ENCODE peak calls at places on chromosomes 11 and 22, in ten cellular contexts. S, R, B, C, T, G, Y, H, M and L are unnamed samples. For H3K4me1, the result is how much of the 10 kb centered on the place peaks cover.

GRCh38 chr11:132844956-132845355 is 687.3 kb downstream of the OPCML start:
- DNase-seq in C (no peak), G (no peak), T (no peak), Y (no peak), H (no peak), B (no peak), S (no peak), M (no peak), R (no peak), L (no peak)

GRCh38 chr11:100739636-100740035 is 52.5 kb downstream of the ARHGAP42 start:
- DNase-seq in R (no peak), B (no peak), Y (no peak), T (no peak), C (no peak), M (peak), G (no peak), S (no peak), H (no peak), L (no peak)

GRCh38 chr11:55967914-55968313 is 1.8 kb downstream of the OR10AG1 start:
- DNase-seq in T (no peak), G (no peak), R (no peak), S (no peak), Y (no peak), C (no peak), B (no peak), M (no peak), H (no peak), L (no peak)

GRCh38 chr22:21819183-21819770 is 48.2 kb downstream of the MAPK1 start:
- DNase-seq in Y (no peak), S (no peak), G (no peak), M (no peak), B (no peak), R (no peak), H (no peak), T (no peak), C (no peak), L (no peak)

GRCh38 chr22:38788016-38788415 is 5.9 kb downstream of the DNAL4 start:
- DNase-seq in B (no peak), R (no peak), G (no peak), C (no peak), M (peak), T (no peak), S (no peak), H (no peak), Y (no peak), L (no peak)

GRCh38 chr11:35138606-35138948 is 394 bp upstream of the CD44 start:
- DNase-seq in H (no peak), R (no peak), G (no peak), C (no peak), S (no peak), T (no peak), M (no peak), B (no peak), Y (no peak), L (no peak)

GRCh38 chr22:50473088-50473487 is 1.7 kb downstream of the SBF1 start:
- DNase-seq in R (no peak), B (peak), T (no peak), M (no peak), H (peak), S (peak), G (no peak), Y (no peak), C (peak), L (no peak)

GRCh38 chr11:119310682-119311052 is 6.3 kb downstream of the MCAM start:
- DNase-seq in B (no peak), Y (no peak), R (no peak), S (no peak), C (no peak), T (no peak), H (no peak), M (no peak), G (no peak), L (no peak)

GRCh38 chr11:79396001-79396400 is 44.8 kb downstream of the TENM4 start:
- DNase-seq in S (no peak), Y (no peak), C (no peak), B (no peak), G (no peak), R (no peak), H (no peak), T (no peak), M (no peak), L (no peak)

GRCh38 chr11:1568451-1568911 is 3.6 kb downstream of the DUSP8 start:
- DNase-seq in R (no peak), G (no peak), H (peak), Y (no peak), B (peak), T (no peak), S (no peak), M (peak), C (no peak), L (no peak)

GRCh38 chr22:38873469-38874411 is 1.7 kb upstream of the CBX6 start:
- DNase-seq in M (no peak), H (no peak), R (no peak), Y (no peak), T (no peak), S (no peak), G (no peak), C (no peak), B (no peak), L (no peak)

GRCh38 chr22:42913874-42914510 is 56.9 kb upstream of the ARFGAP3 start:
- DNase-seq in S (peak), Y (no peak), B (no peak), T (no peak), M (peak), C (no peak), G (no peak), H (no peak), R (peak), L (no peak)

GRCh38 chr22:42914511-42915076 is 57.5 kb upstream of the ARFGAP3 start:
- DNase-seq in C (no peak), B (no peak), G (no peak), S (no peak), T (no peak), H (no peak), Y (no peak), M (peak), R (peak), L (no peak)

GRCh38 chr22:42918500-42918899 is 61.4 kb upstream of the ARFGAP3 start:
- DNase-seq in M (no peak), C (no peak), H (no peak), B (no peak), G (no peak), T (no peak), R (no peak), S (no peak), Y (no peak), L (no peak)

GRCh38 chr22:42919199-42919598 is 62.1 kb upstream of the ARFGAP3 start:
- DNase-seq in T (no peak), B (no peak), Y (no peak), R (no peak), M (no peak), S (no peak), C (no peak), H (no peak), G (no peak), L (no peak)

DNA sequence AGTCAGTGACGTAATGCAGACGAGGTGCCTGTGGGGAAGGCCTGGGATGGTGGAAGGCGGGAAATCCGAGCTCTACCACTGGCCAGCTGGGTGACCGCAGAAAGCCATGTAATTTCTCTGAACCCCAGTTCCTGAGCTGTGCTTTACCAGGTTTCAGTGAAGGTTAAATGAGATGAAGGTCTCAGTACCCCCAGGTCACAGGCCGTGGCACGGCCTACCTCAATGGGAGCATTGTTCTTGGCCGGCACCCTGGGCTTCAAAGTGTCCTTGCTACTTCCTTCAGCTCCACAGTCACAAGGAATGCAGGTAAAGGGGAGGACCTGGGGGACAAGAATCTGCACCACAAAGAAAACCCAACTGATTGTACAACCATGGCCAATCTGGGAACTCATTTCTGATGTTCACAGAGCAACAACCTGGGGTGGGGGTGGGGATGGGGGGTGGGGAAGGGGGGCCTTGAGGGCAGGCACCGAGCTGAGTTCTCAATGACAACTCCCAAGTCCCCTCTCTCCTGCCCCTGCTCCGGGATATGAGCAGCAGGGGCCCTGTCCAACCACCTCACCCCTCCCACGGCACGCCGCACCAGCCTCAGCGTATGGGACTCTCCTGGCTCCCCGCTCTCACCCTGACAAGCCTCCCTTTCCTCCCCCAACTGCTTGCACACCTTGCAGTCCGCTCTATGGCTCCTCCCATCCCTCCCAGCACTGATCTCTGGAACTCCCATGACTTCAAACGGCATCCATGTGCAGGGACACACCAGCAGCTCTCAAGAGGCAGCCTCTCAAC is 59.1 kb upstream of the ARFGAP3 start:
- DNase-seq in R (no peak), T (no peak), M (peak), Y (no peak), B (no peak), C (no peak), S (peak), H (no peak), G (no peak), L (no peak)
- H3K4me1 ChIP-seq in R (under half), T (under half), M (half or more), Y (under half), B (under half), C (half or more), S (under half), H (under half), G (half or more), L (half or more)

GRCh38 chr11:7523416-7524210 is 9.8 kb downstream of the PPFIBP2 start:
- DNase-seq in T (no peak), G (no peak), M (no peak), Y (no peak), R (no peak), S (peak), C (no peak), H (no peak), B (no peak), L (no peak)

GRCh38 chr11:7520011-7520942 is 6.5 kb downstream of the PPFIBP2 start:
- DNase-seq in G (no peak), M (no peak), R (no peak), T (no peak), H (no peak), B (no peak), Y (no peak), C (no peak), S (no peak), L (no peak)

GRCh38 chr11:7520981-7521487 is 7.2 kb downstream of the PPFIBP2 start:
- DNase-seq in H (no peak), S (no peak), B (no peak), R (no peak), T (no peak), M (no peak), Y (no peak), C (no peak), G (no peak), L (no peak)

GRCh38 chr11:7522106-7522505 is 8.3 kb downstream of the PPFIBP2 start:
- DNase-seq in H (no peak), B (no peak), G (no peak), C (no peak), R (no peak), S (no peak), M (no peak), T (no peak), Y (no peak), L (no peak)

DNA sequence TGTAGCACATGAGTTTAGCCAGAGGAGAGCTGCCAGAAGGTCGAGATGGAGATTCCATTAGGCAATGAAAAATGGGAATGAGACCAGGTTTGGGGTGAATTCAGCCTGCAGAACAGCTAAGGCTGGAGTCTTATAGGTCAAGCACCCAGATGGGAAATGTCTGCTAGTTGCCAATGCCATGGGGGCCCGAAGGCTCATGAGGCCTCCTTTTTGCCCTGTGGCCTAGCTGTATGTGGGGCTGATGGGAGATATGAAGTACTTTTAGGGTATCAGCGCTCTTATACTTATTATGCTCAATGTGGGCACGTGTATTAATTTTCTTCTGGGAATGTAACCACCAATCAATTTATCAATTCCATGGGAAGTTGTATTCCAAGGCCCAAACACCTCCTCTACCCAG is 8.7 kb downstream of the PPFIBP2 start:
- DNase-seq in M (no peak), T (no peak), C (no peak), S (no peak), G (no peak), B (no peak), H (no peak), R (no peak), Y (no peak), L (no peak)
- H3K4me1 ChIP-seq in M (under half), T (under half), C (under half), S (under half), G (under half), B (under half), H (under half), R (under half), Y (under half), L (under half)

GRCh38 chr11:87252869-87253268 is 215.1 kb downstream of the TMEM135 start:
- DNase-seq in T (no peak), S (no peak), H (no peak), R (no peak), Y (no peak), G (no peak), C (no peak), B (no peak), M (no peak), L (no peak)

GRCh38 chr11:87258171-87258833 is 220.6 kb downstream of the TMEM135 start:
- DNase-seq in S (no peak), T (no peak), M (no peak), C (no peak), B (no peak), R (no peak), Y (no peak), H (no peak), G (no peak), L (no peak)

GRCh38 chr11:87256694-87257340 is 219.1 kb downstream of the TMEM135 start:
- DNase-seq in S (no peak), B (no peak), H (no peak), Y (no peak), R (no peak), C (no peak), G (no peak), M (no peak), T (no peak), L (no peak)

GRCh38 chr11:87254582-87254981 is 216.8 kb downstream of the TMEM135 start:
- DNase-seq in R (no peak), T (no peak), Y (no peak), C (no peak), S (no peak), G (no peak), M (no peak), H (no peak), B (no peak), L (no peak)

DNA sequence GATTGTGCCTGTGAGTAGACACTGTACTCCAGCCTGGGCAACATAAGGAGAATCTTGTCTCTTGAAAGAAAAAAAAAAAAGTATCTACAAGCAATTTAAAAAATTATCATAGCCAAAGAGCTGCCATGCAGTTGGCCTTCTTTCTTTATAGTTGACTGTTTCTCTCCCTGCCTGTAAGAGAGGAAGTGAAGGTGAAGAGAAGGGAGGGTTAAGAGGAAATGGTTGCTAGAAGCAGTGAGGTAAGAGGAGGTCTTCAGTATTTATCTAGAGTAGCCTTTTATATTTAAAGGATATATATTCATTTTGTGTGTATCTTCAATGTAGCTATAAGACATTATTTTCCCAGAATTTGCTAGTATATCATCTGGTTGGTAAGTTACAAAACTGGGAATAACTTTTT is 217.9 kb downstream of the TMEM135 start:
- DNase-seq in R (no peak), S (no peak), H (no peak), M (no peak), C (no peak), B (no peak), T (no peak), G (no peak), Y (no peak), L (no peak)
- H3K4me1 ChIP-seq in R (under half), S (under half), H (under half), M (under half), C (under half), B (under half), T (under half), G (under half), Y (under half), L (under half)

GRCh38 chr22:44497904-44498242 is at the start of gene RTL6:
- DNase-seq in T (peak), M (no peak), R (no peak), S (no peak), H (no peak), Y (no peak), G (no peak), C (no peak), B (no peak), L (no peak)
- H3K4me1 ChIP-seq in T (under half), M (under half), R (under half), S (under half), H (under half), Y (under half), G (under half), C (under half), B (under half), L (under half)

GRCh38 chr22:32558681-32559355 is 84.2 kb downstream of the FBXO7 start:
- DNase-seq in C (peak), H (no peak), T (peak), M (peak), S (peak), R (no peak), G (peak), B (no peak), Y (peak), L (peak)
- H3K4me1 ChIP-seq in C (under half), H (under half), T (under half), M (under half), S (under half), R (under half), G (under half), B (under half), Y (under half), L (under half)